ENCODE peak calls at places on chromosomes 12 and 14, in seven cellular contexts. B is heart right ventricle; M is fibroblast of lung; X is GM23338; U is substantia nigra; G is CD8-positive, alpha-beta T cell; O is left lung. A is an unnamed sample.
A peak's percentile ranks its signal among the peaks of the same experiment; 100 is the strongest.

GRCh38 chr14:89618821-89619551 is 202.0 kb upstream of the FOXN3 start:
- DNase-seq in G (peak; percentile 43), O (peak; percentile 73), B (peak; percentile 79), U (no peak), M (peak; percentile 69), X (peak; percentile 84), A (no peak)

GRCh38 chr14:104244221-104245011 is 106.0 kb downstream of the KIF26A start:
- DNase-seq in X (no peak), U (no peak), M (no peak), G (no peak), O (no peak), B (no peak), A (no peak)

GRCh38 chr12:645563-646071 is 17.6 kb downstream of the NINJ2 start:
- DNase-seq in B (no peak), M (peak; percentile 63), U (no peak), O (no peak), G (no peak), X (no peak), A (no peak)

GRCh38 chr14:74848768-74849167 is 27.2 kb downstream of the PROX2 start:
- DNase-seq in O (no peak), U (no peak), B (no peak), X (no peak), M (no peak), G (no peak), A (no peak)

GRCh38 chr14:67582061-67582460 is 18.0 kb downstream of the PIGH start:
- DNase-seq in G (no peak), O (no peak), U (no peak), B (no peak), M (no peak), X (no peak), A (no peak)

GRCh38 chr12:292186-292585 is 29.6 kb upstream of the SLC6A13 start:
- DNase-seq in G (no peak), M (no peak), X (no peak), O (no peak), U (no peak), B (no peak), A (no peak)

GRCh38 chr12:104750061-104750460 is 208.0 kb downstream of the SLC41A2 start:
- DNase-seq in O (peak; percentile 68), B (no peak), M (peak; percentile 47), G (no peak), X (no peak), U (no peak), A (peak; percentile 55)

GRCh38 chr12:83827860-83828259 is 1084.7 kb downstream of the SLC6A15 start:
- DNase-seq in G (no peak), O (no peak), X (peak; percentile 76), M (peak; percentile 59), U (no peak), B (no peak), A (no peak)

GRCh38 chr14:63938198-63939005 is 85.6 kb downstream of the SYNE2 start:
- DNase-seq in B (no peak), O (no peak), G (no peak), U (no peak), M (no peak), X (no peak), A (peak; percentile 24)

GRCh38 chr12:96399081-96399918 is 939 bp downstream of the CDK17 start:
- DNase-seq in G (peak; percentile 48), U (peak; percentile 55), B (peak; percentile 82), M (peak; percentile 76), O (peak; percentile 85), X (peak; percentile 55), A (no peak)

GRCh38 chr12:53726946-53727309 is 324 bp downstream of the CALCOCO1 start:
- DNase-seq in O (no peak), X (peak; percentile 55), U (no peak), G (no peak), M (peak; percentile 40), B (no peak), A (no peak)

GRCh38 chr12:112148031-112148513 is 22.7 kb downstream of the TRAFD1 start:
- DNase-seq in X (no peak), M (peak; percentile 65), B (no peak), O (no peak), U (no peak), G (no peak), A (no peak)

GRCh38 chr12:94898388-94898787 is 105.1 kb downstream of the NDUFA12 start:
- DNase-seq in O (no peak), U (no peak), G (no peak), X (peak; percentile 48), B (no peak), M (peak; percentile 17), A (no peak)

GRCh38 chr12:130813949-130814348 is 25.1 kb downstream of the STX2 start:
- DNase-seq in G (no peak), O (no peak), M (no peak), B (no peak), X (no peak), U (no peak), A (no peak)

GRCh38 chr14:89827260-89827659 is 127.3 kb downstream of the EFCAB11 start:
- DNase-seq in G (no peak), X (no peak), B (no peak), O (no peak), U (no peak), M (no peak), A (no peak)

GRCh38 chr14:68375371-68375770 is 417.5 kb downstream of the ZFP36L1 start:
- DNase-seq in G (no peak), U (no peak), X (no peak), M (no peak), B (no peak), O (no peak), A (no peak)

GRCh38 chr14:88551936-88552565 is 2.8 kb downstream of the PTPN21 start:
- DNase-seq in G (no peak), M (peak; percentile 20), X (peak; percentile 57), U (no peak), O (no peak), B (no peak), A (no peak)

GRCh38 chr14:86838363-86838762 is 1154.6 kb downstream of the GALC start:
- DNase-seq in M (peak; percentile 24), X (no peak), G (no peak), U (no peak), O (no peak), B (no peak), A (no peak)

GRCh38 chr12:70366581-70367267 is 634 bp downstream of the KCNMB4 start:
- DNase-seq in B (peak; percentile 29), X (peak; percentile 68), O (peak; percentile 43), G (peak; percentile 35), M (peak; percentile 22), U (peak; percentile 6), A (no peak)

GRCh38 chr12:49810159-49810459 is 18.1 kb downstream of the NCKAP5L start:
- DNase-seq in M (no peak), U (no peak), X (no peak), O (no peak), B (no peak), G (no peak), A (no peak)

GRCh38 chr14:106564058-106564643 is 1037.8 kb downstream of the TMEM121 start:
- DNase-seq in O (no peak), G (peak; percentile 36), M (no peak), B (no peak), X (peak; percentile 21), U (no peak), A (no peak)

GRCh38 chr12:64256166-64256800 is 34.2 kb upstream of the KICS2 start:
- DNase-seq in G (no peak), X (peak; percentile 83), O (no peak), B (no peak), M (peak; percentile 80), U (no peak), A (no peak)

GRCh38 chr14:77541905-77542304 is 43.3 kb upstream of the ISM2 start:
- DNase-seq in U (no peak), O (no peak), B (no peak), G (no peak), M (no peak), X (no peak), A (no peak)

GRCh38 chr12:12788131-12788530 is 2.7 kb downstream of the APOLD1 start:
- DNase-seq in M (no peak), U (no peak), B (no peak), X (no peak), O (no peak), G (no peak), A (no peak)

GRCh38 chr12:124592050-124592449 is 24.6 kb upstream of the NCOR2 start:
- DNase-seq in M (peak; percentile 42), X (no peak), U (no peak), O (no peak), G (no peak), B (no peak), A (no peak)

GRCh38 chr14:60859525-60859924 is 121.4 kb downstream of the TRMT5 start:
- DNase-seq in U (no peak), X (no peak), B (no peak), G (no peak), O (no peak), M (no peak), A (no peak)

GRCh38 chr14:60865378-60866127 is 115.3 kb downstream of the TRMT5 start:
- DNase-seq in B (no peak), G (no peak), O (no peak), M (no peak), U (no peak), X (no peak), A (no peak)

GRCh38 chr14:60862283-60862682 is 118.6 kb downstream of the TRMT5 start:
- DNase-seq in B (no peak), M (peak; percentile 84), O (peak; percentile 58), G (no peak), U (no peak), X (no peak), A (peak; percentile 40)

GRCh38 chr14:60861545-60862147 is 119.2 kb downstream of the TRMT5 start:
- DNase-seq in O (no peak), U (no peak), M (no peak), X (no peak), G (no peak), B (no peak), A (no peak)

GRCh38 chr14:60863251-60863650 is 117.6 kb downstream of the TRMT5 start:
- DNase-seq in M (no peak), U (no peak), G (no peak), B (no peak), X (no peak), O (no peak), A (no peak)
- H3K27ac ChIP-seq in M (no peak overlapping the region), U (no peak overlapping the region), G (no peak overlapping the region), B (no peak overlapping the region), X (peak overlapping the region; percentile 7), O (no peak overlapping the region), A (no peak overlapping the region)

GRCh38 chr12:92701441-92701840 is 1.3 kb upstream of the PLEKHG7 start:
- DNase-seq in O (no peak), B (no peak), M (peak; percentile 9), U (no peak), G (no peak), X (no peak), A (no peak)
- H3K27ac ChIP-seq in O (no peak overlapping the region), B (no peak overlapping the region), M (no peak overlapping the region), U (no peak overlapping the region), G (no peak overlapping the region), X (no peak overlapping the region), A (no peak overlapping the region)

GRCh38 chr12:113292091-113292490 is 42.8 kb downstream of the SLC8B1 start:
- DNase-seq in U (no peak), M (peak; percentile 72), G (no peak), B (no peak), X (no peak), O (no peak), A (no peak)
- H3K27ac ChIP-seq in U (peak overlapping the region; percentile 1), M (no peak overlapping the region), G (no peak overlapping the region), B (no peak overlapping the region), X (no peak overlapping the region), O (no peak overlapping the region), A (no peak overlapping the region)

DNA sequence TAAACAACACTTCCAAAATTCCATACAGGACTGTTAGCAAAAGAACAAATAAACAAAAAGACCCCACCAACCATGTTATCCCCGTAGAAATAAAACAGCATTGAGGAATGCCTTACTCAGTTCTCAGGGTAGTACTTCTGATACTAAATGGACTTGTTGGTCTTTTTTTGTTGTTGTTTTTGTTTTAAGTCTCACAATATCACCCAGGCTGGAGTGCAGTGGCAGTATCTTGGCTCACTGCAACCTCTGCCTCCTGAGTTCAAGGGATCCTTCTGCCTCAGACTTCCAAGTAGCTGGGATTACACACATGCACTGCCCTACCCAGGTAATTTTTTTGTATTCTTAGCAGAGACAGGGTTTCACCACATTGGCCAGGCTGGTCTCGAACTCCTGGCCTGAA is 17.1 kb downstream of the HNRNPC start:
- DNase-seq in M (no peak), X (no peak), B (no peak), U (no peak), G (no peak), O (no peak), A (no peak)
- H3K27ac ChIP-seq in M (no peak overlapping the region), X (peak overlapping the region; percentile 73), B (no peak overlapping the region), U (no peak overlapping the region), G (no peak overlapping the region), O (no peak overlapping the region), A (no peak overlapping the region)

A was measured in epithelial cell of prostate.